ENCODE peak calls at places on chromosome 4, in six cellular contexts. S is thoracic aorta, E is Karpas-422, X is neural progenitor cell, Z is cardiac muscle cell, T is uterus. V is an unnamed sample. For H3K4me1 and H3K9me3, the result is how much of the 10 kb centered on the place peaks cover.

GRCh38 chr4:189177130-189177529 is 763.5 kb upstream of the FRG1 start:
- DNase-seq in E (no peak), T (no peak), Z (no peak), X (no peak), S (no peak), V (no peak)

GRCh38 chr4:121057466-121057911 is 14.8 kb downstream of the NDNF start:
- DNase-seq in T (no peak), Z (no peak), X (peak), E (no peak), S (no peak), V (no peak)

GRCh38 chr4:157226035-157226434 is 5.5 kb downstream of the GRIA2 start:
- DNase-seq in S (no peak), T (no peak), E (no peak), Z (no peak), X (no peak), V (no peak)

GRCh38 chr4:149409186-149410056 is 406.2 kb downstream of the IQCM start:
- DNase-seq in E (no peak), S (peak), Z (peak), X (no peak), T (no peak), V (peak)

GRCh38 chr4:157443537-157443936 is 223.0 kb downstream of the GRIA2 start:
- DNase-seq in Z (no peak), T (no peak), S (no peak), E (peak), X (no peak), V (no peak)

GRCh38 chr4:61934201-61934600 is 734.1 kb downstream of the ADGRL3 start:
- DNase-seq in E (no peak), Z (no peak), X (no peak), S (no peak), T (no peak), V (no peak)

GRCh38 chr4:57051100-57051499 is 59.1 kb downstream of the IGFBP7 start:
- DNase-seq in X (no peak), S (no peak), E (no peak), T (no peak), Z (no peak), V (no peak)

GRCh38 chr4:125316781-125317525 is 2.2 kb downstream of the FAT4 start:
- DNase-seq in S (no peak), X (peak), E (no peak), Z (peak), T (peak), V (peak)

GRCh38 chr4:28225005-28225404 is 1364.4 kb downstream of the STIM2 start:
- DNase-seq in Z (peak), E (peak), S (no peak), X (peak), T (no peak), V (no peak)

GRCh38 chr4:46389301-46389761 is 597 bp downstream of the GABRA2 start:
- DNase-seq in E (no peak), S (no peak), X (peak), Z (peak), T (no peak), V (no peak)

GRCh38 chr4:24044610-24045589 is 155.1 kb upstream of the PPARGC1A start:
- DNase-seq in Z (no peak), X (no peak), S (no peak), T (no peak), E (no peak), V (no peak)

GRCh38 chr4:182126096-182126495 is 117.1 kb upstream of the TENM3 start:
- DNase-seq in S (no peak), X (no peak), T (no peak), Z (no peak), E (no peak), V (no peak)

GRCh38 chr4:112266823-112267222 is 18.9 kb downstream of the TIFA start:
- DNase-seq in T (no peak), S (no peak), E (peak), Z (peak), X (peak), V (no peak)

GRCh38 chr4:24655971-24656370 is 71.6 kb upstream of the DHX15 start:
- DNase-seq in E (peak), T (no peak), Z (peak), X (no peak), S (no peak), V (no peak)

GRCh38 chr4:3296651-3297050 is 3.8 kb downstream of the RGS12 start:
- DNase-seq in T (no peak), S (no peak), X (no peak), Z (no peak), E (no peak), V (no peak)

GRCh38 chr4:85722401-85722800 is 247.5 kb downstream of the ARHGAP24 start:
- DNase-seq in X (no peak), Z (no peak), T (no peak), S (no peak), E (no peak), V (no peak)

DNA sequence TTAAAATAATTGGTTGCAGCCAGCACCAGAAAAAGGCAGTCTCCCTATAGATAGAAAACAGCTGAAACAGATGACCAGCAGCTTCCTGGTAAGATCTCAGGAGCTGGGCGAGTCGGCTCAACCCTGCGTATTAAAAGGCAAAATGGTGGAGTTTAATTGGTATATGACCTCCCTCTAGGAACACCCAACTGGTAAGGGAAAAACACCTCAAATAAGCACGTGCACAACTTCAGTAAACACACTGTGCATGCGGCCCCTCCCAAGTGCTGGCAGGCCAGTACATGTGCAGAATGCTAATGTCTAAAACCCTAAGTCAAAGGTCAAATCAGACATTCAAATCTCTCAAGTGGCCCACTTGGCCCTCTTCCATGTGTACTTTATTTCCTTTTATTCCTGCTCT is 103.2 kb upstream of the PDE5A start:
- DNase-seq in E (no peak), S (no peak), X (no peak), T (no peak), Z (no peak), V (no peak)
- H3K27ac ChIP-seq in E (no peak), S (peak), X (no peak), T (no peak), Z (no peak), V (no peak)

DNA sequence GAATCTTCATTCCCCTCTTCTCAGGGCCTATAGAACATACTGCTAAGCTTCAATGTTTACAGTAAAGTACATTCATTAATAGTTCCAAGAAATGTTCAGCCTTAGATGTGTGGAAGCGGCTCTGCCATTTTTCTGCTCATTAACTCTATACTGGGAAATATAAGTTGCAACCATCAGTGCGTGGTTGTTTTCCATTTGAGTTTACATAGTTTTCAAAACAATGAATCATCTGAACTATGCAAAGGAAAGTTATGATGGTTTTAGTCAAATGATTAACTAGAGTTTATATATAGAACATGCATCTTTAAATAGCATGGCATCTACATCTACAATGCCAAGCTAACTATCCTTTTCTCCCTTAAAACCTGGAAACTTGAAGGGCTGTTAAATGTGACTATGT is 29.6 kb downstream of the LEF1 start:
- DNase-seq in S (no peak), T (no peak), X (no peak), E (no peak), Z (no peak), V (no peak)
- H3K4me1 ChIP-seq in S (under half), T (under half), X (half or more), E (under half), Z (half or more), V (under half)

DNA sequence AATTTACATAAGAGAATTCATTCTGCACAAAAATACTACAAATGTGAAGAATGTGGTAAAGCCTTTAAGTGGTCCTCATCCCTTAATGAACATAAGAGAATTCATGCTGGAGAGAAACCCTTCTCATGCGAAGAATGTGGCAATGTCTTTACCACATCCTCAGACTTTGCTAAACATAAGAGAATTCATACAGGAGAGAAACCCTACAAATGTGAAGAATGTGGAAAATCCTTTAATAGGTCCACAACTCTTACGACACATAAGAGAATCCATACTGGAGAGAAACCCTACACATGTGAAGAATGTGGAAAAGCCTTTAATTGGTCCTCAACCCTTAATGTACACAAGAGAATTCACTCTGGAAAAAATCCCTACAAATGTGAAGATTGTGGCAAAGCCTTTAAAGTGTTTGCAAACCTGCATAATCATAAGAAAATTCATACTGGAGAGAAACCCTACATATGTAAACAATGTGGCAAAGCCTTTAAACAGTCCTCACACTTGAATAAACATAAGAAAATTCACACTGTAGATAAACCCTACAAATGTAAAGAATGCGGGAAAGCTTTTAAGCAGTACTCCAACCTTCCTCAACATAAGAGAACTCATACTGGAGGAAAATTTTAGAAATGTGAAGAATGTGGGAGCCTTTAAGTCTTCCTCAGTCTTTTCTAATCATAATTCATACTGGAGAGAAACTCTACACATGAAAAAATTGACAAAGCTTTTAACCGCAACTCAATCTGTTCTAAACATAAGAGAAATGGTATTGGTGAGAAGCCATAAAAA is 37.4 kb downstream of the ZNF718 start:
- DNase-seq in Z (no peak), E (no peak), X (no peak), T (no peak), S (no peak), V (no peak)
- H3K9me3 ChIP-seq in Z (under half), E (half or more), X (half or more), T (under half), S (half or more), V (half or more)

GRCh38 chr4:100294356-100294755 is 104.1 kb upstream of the DDIT4L start:
- DNase-seq in X (no peak), S (no peak), Z (peak), T (no peak), E (no peak), V (no peak)

GRCh38 chr4:100299019-100299418 is 108.8 kb upstream of the DDIT4L start:
- DNase-seq in X (peak), S (peak), T (peak), Z (peak), E (no peak), V (no peak)

GRCh38 chr4:100299441-100299840 is 109.2 kb upstream of the DDIT4L start:
- DNase-seq in X (no peak), S (no peak), E (no peak), T (no peak), Z (peak), V (no peak)

GRCh38 chr4:100290585-100290984 is 100.3 kb upstream of the DDIT4L start:
- DNase-seq in X (no peak), E (no peak), S (no peak), Z (no peak), T (no peak), V (no peak)

GRCh38 chr4:100295792-100296191 is 105.5 kb upstream of the DDIT4L start:
- DNase-seq in Z (peak), E (no peak), X (no peak), T (no peak), S (no peak), V (no peak)
- H3K27ac ChIP-seq in Z (no peak), E (no peak), X (no peak), T (no peak), S (no peak), V (no peak)

GRCh38 chr4:109444182-109444844 is 10.7 kb downstream of the SEC24B start:
- DNase-seq in E (peak), X (no peak), Z (no peak), S (no peak), T (no peak), V (no peak)

GRCh38 chr4:109440948-109441347 is 7.3 kb downstream of the SEC24B start:
- DNase-seq in S (no peak), T (no peak), X (no peak), E (no peak), Z (peak), V (no peak)

GRCh38 chr4:109436504-109436903 is 2.9 kb downstream of the SEC24B start:
- DNase-seq in E (no peak), X (no peak), T (no peak), S (no peak), Z (no peak), V (no peak)

GRCh38 chr4:109441858-109442480 is 8.4 kb downstream of the SEC24B start:
- DNase-seq in Z (no peak), E (no peak), S (no peak), X (no peak), T (no peak), V (no peak)
- H3K4me1 ChIP-seq in Z (under half), E (half or more), S (under half), X (under half), T (under half), V (half or more)